ENCODE peak calls at places on chromosomes 13 and 19, in five cellular contexts. M is CD4-positive, CD25-positive, alpha-beta regulatory T cell; B is NCI-H1105; Q is LoVo; Y is neural progenitor cell. H is an unnamed sample.

GRCh38 chr13:90713436-90714133 is 633.9 kb upstream of the MIR17HG start:
- DNase-seq in M (no peak), B (no peak), Q (no peak), Y (no peak), H (no peak)

GRCh38 chr13:91046715-91047327 is 300.7 kb upstream of the MIR17HG start:
- DNase-seq in M (no peak), B (no peak), Q (no peak), Y (peak; percentile 8), H (no peak)

GRCh38 chr19:13428352-13428751 is 77.9 kb downstream of the CACNA1A start:
- DNase-seq in M (peak; percentile 28), B (no peak), Q (no peak), Y (no peak), H (no peak)

GRCh38 chr13:74067818-74068217 is 66.4 kb downstream of the KLF12 start:
- DNase-seq in M (no peak), B (no peak), Q (no peak), Y (no peak), H (no peak)

GRCh38 chr19:48867922-48868195 is 558 bp downstream of the PLEKHA4 start:
- DNase-seq in M (no peak), B (no peak), Q (no peak), Y (peak; percentile 6), H (no peak)

GRCh38 chr19:48418317-48419064 is 25.0 kb downstream of the GRIN2D start:
- DNase-seq in M (no peak), B (no peak), Q (no peak), Y (no peak), H (no peak)

GRCh38 chr19:53520547-53521372 is 17.2 kb upstream of the ZNF331 start:
- DNase-seq in M (peak; percentile 96), B (no peak), Q (no peak), Y (peak; percentile 98), H (peak; percentile 98)

GRCh38 chr13:74070065-74070464 is 64.1 kb downstream of the KLF12 start:
- DNase-seq in M (peak; percentile 75), B (no peak), Q (no peak), Y (no peak), H (no peak)

GRCh38 chr13:30159446-30159839 is 147.9 kb downstream of the KATNAL1 start:
- DNase-seq in M (no peak), B (no peak), Q (no peak), Y (no peak), H (no peak)

GRCh38 chr19:12294308-12295158 is at the start of gene ZNF44:
- DNase-seq in M (peak; percentile 98), B (peak; percentile 97), Q (peak; percentile 95), Y (peak; percentile 99), H (peak; percentile 98)

H was measured in aorta.